ENCODE peak calls at places on chromosomes 16 and 17, in four cellular contexts. O is foreskin fibroblast, E is transverse colon, P is cardiac fibroblast. G is an unnamed sample.
A peak's percentile ranks its signal among the peaks of the same experiment; 100 is the strongest.

GRCh38 chr16:19743816-19744159 is 25.7 kb downstream of the IQCK start:
- DNase-seq in O (no peak), E (no peak), P (no peak), G (no peak)

GRCh38 chr16:70689970-70690905 is 4.4 kb upstream of the MTSS2 start:
- DNase-seq in O (peak; percentile 38), E (peak; percentile 65), P (no peak), G (no peak)

GRCh38 chr17:54261465-54261864 is 438.7 kb downstream of the KIF2B start:
- DNase-seq in O (no peak), E (no peak), P (no peak), G (no peak)

GRCh38 chr17:46794318-46794717 is 24.2 kb downstream of the WNT3 start:
- DNase-seq in O (no peak), E (no peak), P (no peak), G (no peak)

GRCh38 chr17:45260204-45260783 is 1.6 kb downstream of the SPATA32 start:
- DNase-seq in O (peak; percentile 44), E (no peak), P (no peak), G (no peak)

GRCh38 chr17:48575673-48576478 is 2.3 kb downstream of the HOXB4 start:
- DNase-seq in O (no peak), E (no peak), P (no peak), G (no peak)

GRCh38 chr16:47162670-47163420 is 19.1 kb upstream of the NETO2 start:
- DNase-seq in O (no peak), E (no peak), P (no peak), G (no peak)

GRCh38 chr17:63695889-63696288 is 4.0 kb downstream of the LIMD2 start:
- DNase-seq in O (no peak), E (no peak), P (no peak), G (no peak)

GRCh38 chr16:81526935-81527334 is 82.3 kb downstream of the CMIP start:
- DNase-seq in O (no peak), E (no peak), P (peak; percentile 87), G (no peak)

GRCh38 chr17:47987240-47987835 is 16.4 kb downstream of the CDK5RAP3 start:
- DNase-seq in O (peak; percentile 71), E (no peak), P (no peak), G (no peak)

GRCh38 chr17:33433581-33433980 is 140.5 kb upstream of the ASIC2 start:
- DNase-seq in O (no peak), E (no peak), P (no peak), G (no peak)

GRCh38 chr17:42537156-42537805 is 1.2 kb downstream of the NAGLU start:
- DNase-seq in O (no peak), E (no peak), P (no peak), G (no peak)

GRCh38 chr17:82096709-82097186 is 1.3 kb downstream of the FASN start:
- DNase-seq in O (no peak), E (no peak), P (no peak), G (peak; percentile 10)

GRCh38 chr17:28634211-28634865 is 10.6 kb downstream of the BLTP2 start:
- DNase-seq in O (no peak), E (no peak), P (no peak), G (no peak)

GRCh38 chr16:56547120-56547948 is 17.5 kb upstream of the MT4 start:
- DNase-seq in O (peak; percentile 71), E (no peak), P (peak; percentile 30), G (no peak)

GRCh38 chr17:37821025-37821713 is 76.3 kb upstream of the HNF1B start:
- DNase-seq in O (no peak), E (no peak), P (no peak), G (no peak)

GRCh38 chr16:25097304-25097988 is 14.1 kb upstream of the LCMT1 start:
- DNase-seq in O (peak; percentile 44), E (no peak), P (no peak), G (no peak)

GRCh38 chr16:70582280-70582978 is 58.8 kb downstream of the SF3B3 start:
- DNase-seq in O (peak; percentile 38), E (no peak), P (peak; percentile 22), G (peak; percentile 40)

GRCh38 chr17:36674278-36674650 is 72.9 kb downstream of the MRM1 start:
- DNase-seq in O (no peak), E (peak; percentile 20), P (no peak), G (peak; percentile 52)

GRCh38 chr17:82232876-82233785 is 4.3 kb downstream of the SLC16A3 start:
- DNase-seq in O (no peak), E (peak; percentile 52), P (no peak), G (peak; percentile 56)

GRCh38 chr17:67810464-67810863 is 14.8 kb upstream of the BPTF start:
- DNase-seq in O (no peak), E (no peak), P (no peak), G (no peak)

GRCh38 chr16:19295393-19295792 is 9.9 kb downstream of the CLEC19A start:
- DNase-seq in O (no peak), E (no peak), P (no peak), G (peak; percentile 10)

GRCh38 chr17:43094129-43094834 is 30.9 kb downstream of the BRCA1 start:
- DNase-seq in O (peak; percentile 80), E (no peak), P (peak; percentile 12), G (no peak)

GRCh38 chr17:67528751-67529436 is 151.8 kb downstream of the PITPNC1 start:
- DNase-seq in O (peak; percentile 97), E (peak; percentile 71), P (peak; percentile 71), G (no peak)

GRCh38 chr16:27867122-27868110 is 196.1 kb downstream of the GSG1L start:
- DNase-seq in O (peak; percentile 51), E (peak; percentile 71), P (peak; percentile 74), G (peak; percentile 83)

GRCh38 chr17:49180303-49180702 is 30.1 kb downstream of the GNGT2 start:
- DNase-seq in O (peak; percentile 76), E (peak; percentile 74), P (peak; percentile 72), G (peak; percentile 69)

GRCh38 chr17:64357191-64357981 is 33.3 kb downstream of the PECAM1 start:
- DNase-seq in O (peak; percentile 99), E (peak; percentile 41), P (peak; percentile 99), G (no peak)

GRCh38 chr16:48347980-48348379 is 37.2 kb downstream of the SIAH1 start:
- DNase-seq in O (no peak), E (no peak), P (no peak), G (no peak)

GRCh38 chr16:57923418-57923817 is 47.5 kb downstream of the CNGB1 start:
- DNase-seq in O (no peak), E (no peak), P (no peak), G (no peak)

GRCh38 chr16:57277586-57277985 is 6.9 kb downstream of the PLLP start:
- DNase-seq in O (peak; percentile 75), E (no peak), P (peak; percentile 46), G (peak; percentile 46)

GRCh38 chr17:76515291-76515949 is 14.2 kb upstream of the RHBDF2 start:
- DNase-seq in O (peak; percentile 87), E (peak; percentile 72), P (peak; percentile 96), G (peak; percentile 91)

DNA sequence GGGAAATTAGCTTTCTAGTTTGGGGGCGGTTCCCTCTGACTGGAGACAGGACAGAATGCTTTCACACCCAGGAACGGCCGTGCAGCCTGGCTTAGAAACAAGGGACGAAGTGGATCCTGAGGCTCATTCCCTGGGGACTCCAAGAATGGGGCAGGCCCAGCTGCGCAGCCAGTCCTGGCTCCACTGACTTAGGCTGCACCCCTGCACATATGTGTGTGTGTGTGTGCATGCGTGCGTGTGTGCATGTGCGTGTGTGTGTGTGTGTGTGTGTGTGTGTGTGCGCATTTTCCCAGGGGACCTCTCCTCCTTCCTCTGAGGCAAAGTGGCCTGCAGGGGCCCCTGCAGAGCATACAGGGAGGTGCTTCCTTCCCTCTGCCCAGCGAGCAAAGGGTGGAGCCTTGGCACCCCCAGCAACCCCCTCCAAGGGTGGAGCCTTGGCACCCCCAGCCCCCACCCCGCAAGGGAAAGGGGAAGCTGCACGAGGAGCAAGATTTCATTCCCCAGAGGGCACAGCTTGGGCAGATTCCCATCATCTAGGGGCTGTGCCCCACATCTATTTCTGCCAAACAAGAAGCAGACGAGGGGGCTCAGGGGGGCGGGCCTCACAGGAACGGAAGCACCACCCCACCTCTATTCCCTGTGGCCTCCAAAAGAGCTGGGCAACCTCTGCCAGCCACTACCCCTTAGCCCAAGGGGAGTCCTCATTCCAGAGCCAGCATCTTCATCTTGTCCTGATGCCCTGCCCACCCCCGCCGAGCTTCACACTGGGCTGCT is 97.6 kb upstream of the CBX4 start:
- DNase-seq in O (no peak), E (no peak), P (no peak), G (peak; percentile 29)
- TF ChIP-seq CTCF in O (no peak), E (no peak), P (no peak), G (no peak)

GRCh38 chr16:74773431-74774222 is 993 bp downstream of the FA2H start:
- DNase-seq in O (no peak), E (peak; percentile 38), P (no peak), G (no peak)

GRCh38 chr16:74776926-74777325 is 2.3 kb upstream of the FA2H start:
- DNase-seq in O (no peak), E (no peak), P (no peak), G (no peak)

GRCh38 chr16:74771656-74772315 is 2.8 kb downstream of the FA2H start:
- DNase-seq in O (no peak), E (no peak), P (no peak), G (peak; percentile 87)

GRCh38 chr16:74775255-74775654 is 635 bp upstream of the FA2H start:
- DNase-seq in O (no peak), E (no peak), P (no peak), G (no peak)

GRCh38 chr16:74774223-74775139 is at the start of gene FA2H:
- DNase-seq in O (peak; percentile 49), E (peak; percentile 93), P (peak; percentile 18), G (peak; percentile 67)
- H3K4me3 ChIP-seq in O (no peak within 1 kb of the TSS), E (peak within 1 kb of the TSS; percentile 68), P (no peak within 1 kb of the TSS), G (peak within 1 kb of the TSS; percentile 50)

GRCh38 chr17:1203967-1204291 is 24.1 kb upstream of the ABR start:
- DNase-seq in O (no peak), E (no peak), P (no peak), G (no peak)

GRCh38 chr17:1201132-1201702 is 21.4 kb upstream of the ABR start:
- DNase-seq in O (no peak), E (no peak), P (no peak), G (peak; percentile 80)

GRCh38 chr17:1206016-1206787 is 26.4 kb upstream of the ABR start:
- DNase-seq in O (no peak), E (no peak), P (no peak), G (peak; percentile 78)

GRCh38 chr17:1200440-1200839 is 20.7 kb upstream of the ABR start:
- DNase-seq in O (no peak), E (no peak), P (no peak), G (no peak)

GRCh38 chr17:1203111-1203966 is 23.6 kb upstream of the ABR start:
- DNase-seq in O (peak; percentile 69), E (peak; percentile 61), P (peak; percentile 67), G (peak; percentile 71)
- TF ChIP-seq CTCF in O (no peak), E (no peak), P (peak; percentile 5), G (no peak)

DNA sequence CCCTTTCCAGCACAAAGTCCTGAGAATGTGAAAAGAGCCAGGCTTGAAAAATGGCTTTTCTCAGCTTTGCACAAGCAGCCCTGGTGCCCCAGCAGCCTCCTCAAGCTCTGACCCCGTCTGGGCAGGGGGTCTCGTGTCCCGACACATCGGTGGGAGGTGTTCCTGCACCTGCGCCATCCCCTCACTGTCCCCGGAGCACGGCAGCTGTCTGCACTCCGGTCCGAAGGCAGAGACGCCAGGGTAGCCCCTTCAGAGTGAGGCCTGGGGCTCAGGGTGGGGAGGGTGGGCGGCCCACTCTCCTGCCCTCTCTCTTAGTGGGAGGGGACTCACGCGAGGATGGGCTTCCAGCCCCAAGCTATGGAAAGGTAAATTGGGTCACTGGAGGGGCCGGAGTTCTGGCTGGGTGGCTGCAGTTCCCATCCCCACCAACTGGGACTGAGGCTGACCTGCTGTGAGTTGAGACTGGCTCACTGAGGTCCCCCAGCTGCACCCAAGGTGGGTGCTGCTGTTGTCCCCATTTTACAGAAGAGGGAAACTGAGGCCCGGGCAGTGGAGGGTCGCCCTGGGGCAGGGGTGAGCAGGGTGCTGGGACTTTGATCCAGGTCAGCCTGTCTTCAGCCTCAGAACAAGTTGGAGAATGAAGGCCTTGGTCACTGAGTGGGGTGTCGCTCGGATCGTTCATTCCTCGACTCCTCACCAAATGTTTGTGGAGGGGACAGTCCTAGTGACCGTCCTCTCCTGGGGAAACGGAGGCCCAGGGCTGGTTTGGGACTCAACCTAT is 2.3 kb upstream of the BAIAP3 start:
- DNase-seq in O (no peak), E (no peak), P (no peak), G (no peak)
- H3K4me3 ChIP-seq in O (no peak overlapping the region), E (peak overlapping the region; percentile 49), P (no peak overlapping the region), G (peak overlapping the region; percentile 59)